ENCODE peak calls at places on chromosome 22, in nine cellular contexts. V is neural crest cell, O is cardiac fibroblast, K is fibroblast of lung, T is non-pigmented ciliary epithelial cell, H is foreskin fibroblast, G is left cardiac atrium, N is right lobe of liver, J is HuH-7.5. Z is an unnamed sample.

GRCh38 chr22:32708835-32709234 is 92.7 kb upstream of the TIMP3 start:
- DNase-seq in V (no peak), T (no peak), H (peak; percentile 96), K (peak; percentile 45), G (peak; percentile 31), N (no peak), O (peak; percentile 37), J (no peak), Z (peak; percentile 46)

GRCh38 chr22:46517255-46517761 is 20.1 kb downstream of the CELSR1 start:
- DNase-seq in O (no peak), J (no peak), H (no peak), N (no peak), T (no peak), G (peak; percentile 69), V (no peak), K (no peak), Z (no peak)

GRCh38 chr22:49820984-49821383 is 6.7 kb downstream of the BRD1 start:
- DNase-seq in H (no peak), V (no peak), G (no peak), J (no peak), N (no peak), T (no peak), K (no peak), O (no peak), Z (peak; percentile 46)

GRCh38 chr22:39350803-39351688 is 1.3 kb downstream of the SYNGR1 start:
- DNase-seq in J (no peak), K (no peak), O (no peak), H (peak; percentile 9), N (no peak), G (no peak), T (no peak), V (no peak), Z (no peak)

GRCh38 chr22:44024288-44024908 is at the start of gene PARVB:
- DNase-seq in T (no peak), H (peak; percentile 58), O (no peak), N (peak; percentile 48), G (peak; percentile 55), K (no peak), J (peak; percentile 42), V (peak; percentile 22), Z (no peak)

GRCh38 chr22:45503816-45504702 is 1.4 kb downstream of the FBLN1 start:
- DNase-seq in G (no peak), T (no peak), N (no peak), J (peak; percentile 52), K (peak; percentile 83), V (peak; percentile 74), H (peak; percentile 66), O (peak; percentile 54), Z (peak; percentile 69)

GRCh38 chr22:20652582-20652981 is 121.3 kb upstream of the SERPIND1 start:
- DNase-seq in V (no peak), T (no peak), G (no peak), N (no peak), J (no peak), K (no peak), H (no peak), O (no peak), Z (no peak)

GRCh38 chr22:22609271-22609670 is 35.1 kb upstream of the GGTLC2 start:
- DNase-seq in G (no peak), V (no peak), H (peak; percentile 11), K (no peak), T (no peak), N (no peak), O (no peak), J (no peak), Z (no peak)

GRCh38 chr22:44107341-44107740 is 73.4 kb upstream of the PARVG start:
- DNase-seq in J (no peak), G (no peak), N (no peak), T (no peak), K (peak; percentile 59), H (no peak), O (no peak), V (no peak), Z (no peak)

GRCh38 chr22:41603873-41604332 is 14.3 kb upstream of the PMM1 start:
- DNase-seq in O (no peak), N (no peak), T (no peak), J (no peak), H (no peak), V (no peak), G (no peak), K (peak; percentile 25), Z (no peak)

GRCh38 chr22:27238935-27239510 is 562.5 kb downstream of the MN1 start:
- DNase-seq in J (no peak), T (peak; percentile 99), V (no peak), H (peak; percentile 67), G (peak; percentile 93), O (peak; percentile 99), K (peak; percentile 100), N (peak; percentile 79), Z (peak; percentile 87)

GRCh38 chr22:24230911-24231656 is 13.8 kb downstream of the GGT5 start:
- DNase-seq in T (no peak), O (peak; percentile 19), G (peak; percentile 36), K (no peak), V (peak; percentile 52), N (peak; percentile 62), H (no peak), J (no peak), Z (no peak)

GRCh38 chr22:48899523-48900326 is 927.9 kb downstream of the BRD1 start:
- DNase-seq in J (no peak), H (no peak), K (no peak), O (no peak), V (no peak), T (no peak), G (no peak), N (no peak), Z (no peak)

GRCh38 chr22:47377926-47378560 is 615.6 kb downstream of the TBC1D22A start:
- DNase-seq in G (no peak), N (no peak), H (no peak), V (no peak), T (no peak), K (no peak), O (no peak), J (no peak), Z (no peak)

GRCh38 chr22:44572414-44573207 is 74.6 kb upstream of the RTL6 start:
- DNase-seq in H (no peak), N (no peak), K (peak; percentile 8), O (no peak), G (no peak), J (no peak), T (no peak), V (no peak), Z (no peak)

GRCh38 chr22:39518996-39519680 is 1.2 kb upstream of the ATF4 start:
- DNase-seq in T (no peak), J (no peak), G (no peak), K (peak; percentile 46), O (no peak), N (no peak), H (no peak), V (no peak), Z (peak; percentile 57)

GRCh38 chr22:47151490-47151889 is 389.0 kb downstream of the TBC1D22A start:
- DNase-seq in N (no peak), K (peak; percentile 52), O (peak; percentile 36), G (no peak), T (no peak), J (no peak), H (peak; percentile 35), V (no peak), Z (peak; percentile 30)

GRCh38 chr22:33829549-33830280 is 90.6 kb downstream of the LARGE1 start:
- DNase-seq in O (no peak), H (no peak), K (no peak), G (no peak), N (no peak), V (no peak), J (no peak), T (no peak), Z (no peak)

GRCh38 chr22:32203181-32204105 is 1.4 kb downstream of the RFPL2 start:
- DNase-seq in J (no peak), N (no peak), V (no peak), T (no peak), G (no peak), H (no peak), K (no peak), O (no peak), Z (no peak)

GRCh38 chr22:20803696-20804324 is 29.9 kb downstream of the SERPIND1 start:
- DNase-seq in G (no peak), N (peak; percentile 54), H (peak; percentile 75), K (peak; percentile 11), T (no peak), J (peak; percentile 45), O (peak; percentile 52), V (peak; percentile 36), Z (peak; percentile 41)

GRCh38 chr22:44338183-44338812 is 25.5 kb upstream of the SHISAL1 start:
- DNase-seq in G (no peak), H (peak; percentile 16), K (no peak), O (no peak), V (no peak), N (no peak), T (no peak), J (no peak), Z (no peak)

GRCh38 chr22:48647051-48647450 is 1180.6 kb downstream of the BRD1 start:
- DNase-seq in G (no peak), N (no peak), V (no peak), O (no peak), J (no peak), K (no peak), H (no peak), T (no peak), Z (no peak)

GRCh38 chr22:29454186-29454745 is 15.9 kb downstream of the RFPL1 start:
- DNase-seq in O (no peak), V (no peak), N (no peak), J (no peak), K (peak; percentile 15), H (no peak), G (no peak), T (no peak), Z (no peak)

GRCh38 chr22:41596776-41597634 is 7.4 kb upstream of the PMM1 start:
- DNase-seq in N (peak; percentile 62), V (peak; percentile 49), O (peak; percentile 68), G (peak; percentile 57), H (peak; percentile 75), J (peak; percentile 66), K (peak; percentile 37), T (no peak), Z (peak; percentile 53)

GRCh38 chr22:41116342-41116741 is 23.9 kb downstream of the EP300 start:
- DNase-seq in H (no peak), V (no peak), K (no peak), O (no peak), J (no peak), G (no peak), N (no peak), T (no peak), Z (no peak)

GRCh38 chr22:43257549-43257948 is 70.6 kb upstream of the TTLL12 start:
- DNase-seq in O (no peak), K (peak; percentile 27), V (no peak), H (no peak), J (no peak), N (no peak), G (no peak), T (no peak), Z (no peak)

GRCh38 chr22:44870021-44870420 is 117.6 kb downstream of the ARHGAP8 start:
- DNase-seq in H (no peak), G (no peak), J (no peak), T (no peak), O (peak; percentile 13), K (peak; percentile 64), N (no peak), V (no peak), Z (peak; percentile 27)

GRCh38 chr22:46770151-46770641 is 7.7 kb downstream of the TBC1D22A start:
- DNase-seq in G (no peak), O (no peak), V (no peak), T (no peak), K (no peak), H (peak; percentile 31), N (no peak), J (no peak), Z (no peak)

GRCh38 chr22:37225481-37225880 is 13.2 kb upstream of the SSTR3 start:
- DNase-seq in K (peak; percentile 7), J (no peak), O (peak; percentile 23), N (no peak), V (no peak), T (no peak), G (no peak), H (peak; percentile 42), Z (no peak)

Z was measured in fibroblast of mammary gland.